ENCODE peak calls at places on chromosomes 2 and 18, in nine cellular contexts. O, J, S, I, T, E, A, F and U are unnamed samples.

GRCh38 chr2:121626777-121627524 is 22.3 kb downstream of the CLASP1 start:
- DNase-seq in J (no peak), F (no peak), S (no peak), O (peak; percentile 54), A (no peak), T (no peak), I (no peak), E (peak; percentile 93), U (no peak)

GRCh38 chr2:70103531-70104061 is 16.3 kb downstream of the PCBP1 start:
- DNase-seq in J (no peak), F (no peak), E (no peak), A (no peak), S (no peak), O (no peak), I (peak; percentile 67), T (no peak), U (no peak)

GRCh38 chr2:23754970-23755369 is 172.0 kb downstream of the ATAD2B start:
- DNase-seq in S (no peak), A (no peak), I (no peak), T (no peak), F (no peak), E (no peak), J (no peak), O (no peak), U (no peak)

GRCh38 chr2:220154243-220154642 is 526.8 kb downstream of the SLC4A3 start:
- DNase-seq in F (no peak), T (no peak), S (no peak), I (no peak), A (no peak), O (no peak), E (no peak), J (no peak), U (no peak)

GRCh38 chr18:44945847-44946490 is 265.3 kb downstream of the SETBP1 start:
- DNase-seq in A (no peak), T (no peak), I (no peak), O (no peak), S (no peak), E (no peak), J (no peak), F (no peak), U (peak; percentile 12)

GRCh38 chr2:99692785-99693184 is 203.0 kb upstream of the REV1 start:
- DNase-seq in I (no peak), J (no peak), F (no peak), T (no peak), S (no peak), A (no peak), E (no peak), O (no peak), U (no peak)

GRCh38 chr2:133657591-133657990 is 89.3 kb upstream of the NCKAP5 start:
- DNase-seq in T (no peak), S (no peak), F (no peak), I (no peak), E (peak; percentile 93), A (no peak), O (no peak), J (no peak), U (no peak)

GRCh38 chr2:156199588-156199987 is 132.9 kb downstream of the NR4A2 start:
- DNase-seq in S (no peak), F (no peak), J (no peak), A (no peak), E (no peak), T (no peak), O (no peak), I (no peak), U (no peak)

GRCh38 chr2:162232027-162232426 is 11.2 kb downstream of the FAP start:
- DNase-seq in T (no peak), A (no peak), J (no peak), O (no peak), I (no peak), S (no peak), E (no peak), F (no peak), U (no peak)

GRCh38 chr2:162232611-162233115 is 10.6 kb downstream of the FAP start:
- DNase-seq in F (no peak), S (no peak), I (no peak), E (no peak), O (no peak), J (no peak), A (no peak), T (no peak), U (no peak)

GRCh38 chr2:162233197-162233596 is 10.0 kb downstream of the FAP start:
- DNase-seq in S (no peak), E (peak; percentile 90), O (no peak), I (no peak), T (no peak), F (peak; percentile 46), J (no peak), A (no peak), U (no peak)

GRCh38 chr2:162226836-162227235 is 16.4 kb downstream of the FAP start:
- DNase-seq in F (no peak), J (no peak), I (no peak), A (no peak), E (no peak), S (no peak), T (no peak), O (no peak), U (no peak)

DNA sequence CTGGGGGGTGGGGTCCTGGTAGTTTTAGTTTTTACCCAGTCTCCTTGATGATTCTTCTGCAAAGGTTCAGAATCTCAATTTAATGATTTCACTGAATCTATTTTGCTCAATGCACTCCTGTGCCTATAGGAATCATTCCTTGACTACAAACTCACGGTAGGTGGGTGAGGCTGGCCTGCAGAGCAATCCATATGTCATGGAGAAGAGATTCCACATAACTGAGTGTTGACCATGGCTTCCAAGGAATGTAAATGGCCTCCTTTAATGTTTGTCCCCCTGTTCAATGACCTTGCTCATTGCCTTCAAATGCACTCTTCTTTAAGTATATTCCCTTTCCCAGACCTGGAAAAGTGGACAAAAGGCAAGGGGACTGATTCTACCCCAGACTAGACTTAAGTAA is 12.5 kb downstream of the FAP start:
- DNase-seq in J (no peak), O (no peak), A (no peak), T (no peak), I (no peak), F (no peak), E (no peak), S (no peak), U (no peak)
- TF ChIP-seq CTCF in J (no peak), O (no peak), A (no peak), T (no peak), I (no peak), F (no peak), E (no peak), S (no peak), U (no peak)

DNA sequence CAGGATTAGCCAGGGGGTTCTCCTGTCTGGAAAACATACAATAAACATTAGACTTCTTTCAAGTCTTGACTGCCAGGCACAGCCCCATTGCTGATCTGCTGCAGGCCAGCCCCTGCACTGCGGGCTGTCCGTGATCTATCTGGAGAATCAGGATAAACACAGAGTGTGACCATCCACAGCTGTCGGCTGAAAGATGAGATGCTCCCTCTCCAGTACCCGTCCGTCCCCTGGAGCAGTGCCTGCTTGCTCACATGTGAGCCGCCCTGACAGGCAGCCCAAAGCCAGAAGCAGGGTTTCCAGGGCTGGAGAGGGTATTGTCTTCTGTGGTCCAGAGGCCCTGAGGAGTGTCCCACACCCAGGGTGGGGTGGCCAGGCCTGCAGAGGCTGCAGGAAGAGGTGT is 46.1 kb upstream of the FOSL2 start:
- DNase-seq in I (no peak), S (no peak), J (no peak), O (peak; percentile 33), A (no peak), T (no peak), F (no peak), E (no peak), U (no peak)
- TF ChIP-seq CTCF in I (no peak), S (no peak), J (no peak), O (no peak), A (no peak), T (no peak), F (no peak), E (no peak), U (no peak)

GRCh38 chr2:65294136-65294535 is 66.5 kb downstream of the ACTR2 start:
- DNase-seq in J (no peak), T (no peak), E (no peak), O (no peak), A (no peak), I (no peak), F (no peak), S (no peak), U (no peak)

GRCh38 chr2:65294701-65295100 is 67.1 kb downstream of the ACTR2 start:
- DNase-seq in F (no peak), S (no peak), J (no peak), O (no peak), E (no peak), A (no peak), I (no peak), T (no peak), U (no peak)

GRCh38 chr2:65292461-65293127 is 65.0 kb downstream of the ACTR2 start:
- DNase-seq in J (no peak), A (no peak), T (no peak), S (peak; percentile 66), O (no peak), I (peak; percentile 78), E (no peak), F (no peak), U (no peak)

GRCh38 chr2:65292095-65292378 is 64.4 kb downstream of the ACTR2 start:
- DNase-seq in F (no peak), T (no peak), O (no peak), E (no peak), S (no peak), I (peak; percentile 62), A (no peak), J (no peak), U (no peak)

DNA sequence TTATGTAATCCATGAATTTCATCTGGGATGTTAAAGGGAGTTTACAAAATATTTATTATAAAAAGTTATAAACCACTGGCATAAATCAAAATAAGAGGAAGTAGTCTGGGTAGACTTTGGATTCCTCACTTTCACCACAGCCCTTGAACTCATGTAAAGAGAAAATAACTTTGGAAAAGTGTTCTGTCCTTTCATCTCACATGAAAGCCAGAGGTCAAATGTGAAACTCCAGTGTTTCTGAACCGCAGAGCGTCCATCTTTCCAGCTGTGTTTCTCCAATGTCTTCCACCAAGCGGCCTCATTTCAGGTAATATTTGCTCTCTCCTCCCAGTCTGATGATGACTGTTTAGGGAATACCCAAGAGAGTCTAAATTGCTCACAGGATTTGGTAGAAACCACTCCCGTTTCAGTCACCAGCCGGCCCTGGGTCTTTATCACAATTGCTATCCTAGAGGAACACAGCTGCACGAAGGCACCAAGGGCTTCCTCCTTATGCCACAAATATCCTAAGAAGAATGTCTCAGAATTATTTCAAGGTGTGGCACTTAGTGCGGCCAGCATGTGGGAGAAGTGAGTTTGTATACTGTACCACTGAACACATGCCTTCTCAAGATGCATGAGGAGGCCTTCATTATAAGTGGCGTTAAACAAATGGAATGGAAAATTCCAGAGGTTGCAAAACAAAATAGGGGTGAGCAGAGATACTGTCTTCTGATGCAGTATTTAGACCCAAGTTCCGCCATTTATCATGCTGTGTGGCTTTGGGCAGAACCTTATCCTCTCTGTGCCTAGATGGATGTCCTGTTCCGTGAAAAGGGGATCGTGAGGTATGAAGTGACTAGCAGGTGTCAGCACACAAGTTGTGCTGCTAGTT is 63.8 kb downstream of the ACTR2 start:
- DNase-seq in S (peak; percentile 37), I (peak; percentile 68), F (no peak), T (no peak), A (no peak), E (no peak), O (no peak), J (no peak), U (no peak)
- TF ChIP-seq CTCF in S (no peak), I (no peak), F (no peak), T (no peak), A (no peak), E (no peak), O (no peak), J (no peak), U (no peak)

DNA sequence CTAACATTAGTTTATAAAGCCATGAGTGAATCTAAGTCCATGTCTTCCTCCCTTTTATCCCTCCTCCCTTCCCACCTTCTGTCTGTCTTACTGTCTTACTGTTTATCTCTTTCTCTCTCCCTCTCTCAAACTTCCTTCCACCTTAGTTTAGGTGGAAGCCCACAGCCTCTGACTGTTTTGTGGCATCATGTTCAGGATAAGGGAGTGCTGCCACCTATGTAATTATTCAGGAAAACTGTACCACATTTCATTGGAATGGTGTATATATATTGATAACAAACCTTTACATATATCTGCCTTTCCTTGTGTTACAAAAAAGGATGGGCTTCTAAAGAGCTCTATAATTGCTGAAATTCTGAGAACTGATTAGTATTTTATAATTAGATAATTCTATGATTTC is 48.7 kb downstream of the NETO1 start:
- DNase-seq in S (no peak), O (no peak), T (no peak), J (no peak), E (no peak), A (no peak), F (no peak), I (no peak), U (no peak)
- TF ChIP-seq CTCF in S (no peak), O (no peak), T (no peak), J (no peak), E (no peak), A (no peak), F (no peak), I (no peak), U (no peak)